ENCODE peak calls at places on chromosomes 11 and 22, in ten cellular contexts. One of them, this sample, is unnamed.

GRCh38 chr22:44384563-44384940 is 71.8 kb upstream of the SHISAL1 start:
- DNase-seq in astrocyte of the cerebellum: no peak
- DNase-seq in cardiac muscle cell: no peak
- DNase-seq in stimulated activated naive CD8-positive, alpha-beta T cell treated with anti-CD3 and anti-CD28 coated beads, Interleukin-15, Interleukin-2, amounts not matched to agents 100 U/mL and 50 U/mL, for 24 hours: no peak
- DNase-seq in NCI-H146: no peak
- DNase-seq in mammary epithelial cell: no peak
- DNase-seq in activated T-cell treated with anti-CD3 and anti-CD28 coated beads for 48 hours: no peak
- DNase-seq in NCI-H446 treated with DMSO at 0.1 percent for 48 hours: no peak
- DNase-seq in H4: no peak
- DNase-seq in neural crest cell: no peak
- DNase-seq in this sample: no peak

GRCh38 chr11:58576792-58577440 is 1.3 kb upstream of the LPXN start:
- DNase-seq in astrocyte of the cerebellum: peak; percentile 31
- DNase-seq in cardiac muscle cell: peak; percentile 54
- DNase-seq in stimulated activated naive CD8-positive, alpha-beta T cell treated with anti-CD3 and anti-CD28 coated beads, Interleukin-15, Interleukin-2, amounts not matched to agents 100 U/mL and 50 U/mL, for 24 hours: no peak
- DNase-seq in NCI-H146: peak; percentile 8
- DNase-seq in mammary epithelial cell: peak; percentile 35
- DNase-seq in activated T-cell treated with anti-CD3 and anti-CD28 coated beads for 48 hours: no peak
- DNase-seq in NCI-H446 treated with DMSO at 0.1 percent for 48 hours: peak; percentile 21
- DNase-seq in H4: peak; percentile 13
- DNase-seq in neural crest cell: no peak
- DNase-seq in this sample: no peak

GRCh38 chr11:112564228-112564955 is 303.7 kb upstream of the PLET1 start:
- DNase-seq in astrocyte of the cerebellum: peak; percentile 79
- DNase-seq in cardiac muscle cell: peak; percentile 51
- DNase-seq in stimulated activated naive CD8-positive, alpha-beta T cell treated with anti-CD3 and anti-CD28 coated beads, Interleukin-15, Interleukin-2, amounts not matched to agents 100 U/mL and 50 U/mL, for 24 hours: no peak
- DNase-seq in NCI-H146: peak; percentile 35
- DNase-seq in mammary epithelial cell: peak; percentile 19
- DNase-seq in activated T-cell treated with anti-CD3 and anti-CD28 coated beads for 48 hours: no peak
- DNase-seq in NCI-H446 treated with DMSO at 0.1 percent for 48 hours: no peak
- DNase-seq in H4: peak; percentile 94
- DNase-seq in neural crest cell: no peak
- DNase-seq in this sample: peak; percentile 41

GRCh38 chr11:8092587-8093424 is 11.8 kb downstream of the TUB start:
- DNase-seq in astrocyte of the cerebellum: peak; percentile 31
- DNase-seq in cardiac muscle cell: peak; percentile 80
- DNase-seq in stimulated activated naive CD8-positive, alpha-beta T cell treated with anti-CD3 and anti-CD28 coated beads, Interleukin-15, Interleukin-2, amounts not matched to agents 100 U/mL and 50 U/mL, for 24 hours: peak; percentile 62
- DNase-seq in NCI-H146: peak; percentile 53
- DNase-seq in mammary epithelial cell: peak; percentile 48
- DNase-seq in activated T-cell treated with anti-CD3 and anti-CD28 coated beads for 48 hours: peak; percentile 43
- DNase-seq in NCI-H446 treated with DMSO at 0.1 percent for 48 hours: peak; percentile 21
- DNase-seq in H4: peak; percentile 81
- DNase-seq in neural crest cell: peak; percentile 50
- DNase-seq in this sample: no peak

GRCh38 chr11:122098223-122098980 is 17.6 kb downstream of the BLID start:
- DNase-seq in astrocyte of the cerebellum: no peak
- DNase-seq in cardiac muscle cell: no peak
- DNase-seq in stimulated activated naive CD8-positive, alpha-beta T cell treated with anti-CD3 and anti-CD28 coated beads, Interleukin-15, Interleukin-2, amounts not matched to agents 100 U/mL and 50 U/mL, for 24 hours: no peak
- DNase-seq in NCI-H146: no peak
- DNase-seq in mammary epithelial cell: no peak
- DNase-seq in activated T-cell treated with anti-CD3 and anti-CD28 coated beads for 48 hours: no peak
- DNase-seq in NCI-H446 treated with DMSO at 0.1 percent for 48 hours: no peak
- DNase-seq in H4: no peak
- DNase-seq in neural crest cell: no peak
- DNase-seq in this sample: no peak

GRCh38 chr11:33620423-33621120 is 80.1 kb downstream of the C11orf91 start:
- DNase-seq in astrocyte of the cerebellum: peak; percentile 72
- DNase-seq in cardiac muscle cell: peak; percentile 44
- DNase-seq in stimulated activated naive CD8-positive, alpha-beta T cell treated with anti-CD3 and anti-CD28 coated beads, Interleukin-15, Interleukin-2, amounts not matched to agents 100 U/mL and 50 U/mL, for 24 hours: no peak
- DNase-seq in NCI-H146: peak; percentile 43
- DNase-seq in mammary epithelial cell: peak; percentile 84
- DNase-seq in activated T-cell treated with anti-CD3 and anti-CD28 coated beads for 48 hours: no peak
- DNase-seq in NCI-H446 treated with DMSO at 0.1 percent for 48 hours: peak; percentile 89
- DNase-seq in H4: no peak
- DNase-seq in neural crest cell: no peak
- DNase-seq in this sample: no peak

GRCh38 chr11:107719557-107720304 is 7.9 kb upstream of the SLN start:
- DNase-seq in astrocyte of the cerebellum: no peak
- DNase-seq in cardiac muscle cell: no peak
- DNase-seq in stimulated activated naive CD8-positive, alpha-beta T cell treated with anti-CD3 and anti-CD28 coated beads, Interleukin-15, Interleukin-2, amounts not matched to agents 100 U/mL and 50 U/mL, for 24 hours: no peak
- DNase-seq in NCI-H146: no peak
- DNase-seq in mammary epithelial cell: peak; percentile 40
- DNase-seq in activated T-cell treated with anti-CD3 and anti-CD28 coated beads for 48 hours: no peak
- DNase-seq in NCI-H446 treated with DMSO at 0.1 percent for 48 hours: peak; percentile 99
- DNase-seq in H4: no peak
- DNase-seq in neural crest cell: no peak
- DNase-seq in this sample: no peak

GRCh38 chr11:82546556-82547162 is 187.0 kb downstream of the FAM181B start:
- DNase-seq in astrocyte of the cerebellum: no peak
- DNase-seq in cardiac muscle cell: no peak
- DNase-seq in stimulated activated naive CD8-positive, alpha-beta T cell treated with anti-CD3 and anti-CD28 coated beads, Interleukin-15, Interleukin-2, amounts not matched to agents 100 U/mL and 50 U/mL, for 24 hours: no peak
- DNase-seq in NCI-H146: no peak
- DNase-seq in mammary epithelial cell: no peak
- DNase-seq in activated T-cell treated with anti-CD3 and anti-CD28 coated beads for 48 hours: no peak
- DNase-seq in NCI-H446 treated with DMSO at 0.1 percent for 48 hours: peak; percentile 85
- DNase-seq in H4: no peak
- DNase-seq in neural crest cell: no peak
- DNase-seq in this sample: peak; percentile 4

This sample was measured in skeletal muscle cell.